ENCODE peak calls at places on chromosome 22, in eight cellular contexts. I, V, Q, D, Y, M, E and R are unnamed samples.

GRCh38 chr22:45127866-45128265 is 35.9 kb upstream of the NUP50 start:
- DNase-seq in I (no peak), V (no peak), Q (no peak), D (no peak), Y (no peak), M (no peak), E (no peak), R (no peak)

GRCh38 chr22:29205598-29206371 is at the start of gene EMID1:
- DNase-seq in I (peak; percentile 57), V (peak; percentile 54), Q (peak; percentile 76), D (no peak), Y (no peak), M (peak; percentile 37), E (peak; percentile 39), R (peak; percentile 33)

GRCh38 chr22:37610480-37611148 is 2.0 kb downstream of the GGA1 start:
- DNase-seq in I (no peak), V (no peak), Q (no peak), D (no peak), Y (peak; percentile 82), M (no peak), E (peak; percentile 33), R (no peak)

GRCh38 chr22:38315801-38316339 is 1.4 kb downstream of the CSNK1E start:
- DNase-seq in I (no peak), V (no peak), Q (no peak), D (no peak), Y (no peak), M (no peak), E (no peak), R (peak; percentile 31)

GRCh38 chr22:17780741-17781318 is 6.6 kb upstream of the BID start:
- DNase-seq in I (no peak), V (no peak), Q (no peak), D (no peak), Y (no peak), M (no peak), E (no peak), R (no peak)

GRCh38 chr22:50547231-50547851 is 1.6 kb downstream of the KLHDC7B start:
- DNase-seq in I (no peak), V (no peak), Q (no peak), D (no peak), Y (peak; percentile 50), M (no peak), E (no peak), R (no peak)

GRCh38 chr22:28799125-28799833 is 1.1 kb downstream of the XBP1 start:
- DNase-seq in I (no peak), V (peak; percentile 47), Q (no peak), D (no peak), Y (peak; percentile 64), M (no peak), E (peak; percentile 85), R (peak; percentile 49)

GRCh38 chr22:46044718-46045458 is 67.9 kb upstream of the WNT7B start:
- DNase-seq in I (no peak), V (no peak), Q (peak; percentile 46), D (no peak), Y (peak; percentile 66), M (peak; percentile 60), E (peak; percentile 43), R (no peak)

GRCh38 chr22:31425331-31426050 is 26.1 kb downstream of the DRG1 start:
- DNase-seq in I (no peak), V (no peak), Q (no peak), D (no peak), Y (no peak), M (no peak), E (no peak), R (no peak)

GRCh38 chr22:17120711-17121234 is 387 bp downstream of the TMEM121B start:
- DNase-seq in I (peak; percentile 7), V (no peak), Q (peak; percentile 64), D (no peak), Y (no peak), M (no peak), E (no peak), R (no peak)

GRCh38 chr22:16819249-16819648 is 6.0 kb downstream of the XKR3 start:
- DNase-seq in I (no peak), V (no peak), Q (no peak), D (no peak), Y (no peak), M (no peak), E (no peak), R (no peak)

GRCh38 chr22:20405291-20405930 is 11.5 kb downstream of the ZNF74 start:
- DNase-seq in I (no peak), V (no peak), Q (no peak), D (no peak), Y (no peak), M (no peak), E (no peak), R (no peak)

GRCh38 chr22:45552580-45553332 is 50.1 kb downstream of the FBLN1 start:
- DNase-seq in I (no peak), V (peak; percentile 80), Q (no peak), D (no peak), Y (peak; percentile 86), M (peak; percentile 77), E (peak; percentile 59), R (peak; percentile 84)

GRCh38 chr22:48569476-48570233 is 1258.0 kb downstream of the BRD1 start:
- DNase-seq in I (no peak), V (no peak), Q (no peak), D (no peak), Y (peak; percentile 38), M (no peak), E (no peak), R (no peak)

GRCh38 chr22:39318507-39319283 is 728 bp downstream of the RPL3 start:
- DNase-seq in I (no peak), V (no peak), Q (peak; percentile 56), D (no peak), Y (peak; percentile 54), M (no peak), E (no peak), R (no peak)

GRCh38 chr22:39317756-39318506 is 1.5 kb downstream of the RPL3 start:
- DNase-seq in I (no peak), V (no peak), Q (no peak), D (no peak), Y (no peak), M (no peak), E (no peak), R (no peak)

GRCh38 chr22:39316440-39317083 is 2.9 kb downstream of the RPL3 start:
- DNase-seq in I (peak; percentile 82), V (peak; percentile 84), Q (peak; percentile 83), D (peak; percentile 56), Y (peak; percentile 89), M (peak; percentile 61), E (peak; percentile 82), R (peak; percentile 75)

GRCh38 chr22:39315389-39315788 is 4.0 kb downstream of the RPL3 start:
- DNase-seq in I (no peak), V (no peak), Q (no peak), D (no peak), Y (no peak), M (no peak), E (no peak), R (no peak)

GRCh38 chr22:39317084-39317755 is 2.2 kb downstream of the RPL3 start:
- DNase-seq in I (no peak), V (no peak), Q (no peak), D (no peak), Y (no peak), M (no peak), E (no peak), R (no peak)
- H3K4me1 ChIP-seq in I (peaks cover 29% of the 10 kb centered on the region), V (peaks cover 11% of the 10 kb centered on the region), Q (peaks cover 15% of the 10 kb centered on the region), D (peaks cover 40% of the 10 kb centered on the region), Y (no peaks in the 10 kb centered on the region), M (peaks cover 77% of the 10 kb centered on the region), E (peaks cover 24% of the 10 kb centered on the region), R (peaks cover 9% of the 10 kb centered on the region)

GRCh38 chr22:25407859-25408229 is 156.6 kb upstream of the GRK3 start:
- DNase-seq in I (no peak), V (no peak), Q (no peak), D (no peak), Y (no peak), M (no peak), E (no peak), R (no peak)

GRCh38 chr22:25409240-25409639 is 155.2 kb upstream of the GRK3 start:
- DNase-seq in I (no peak), V (no peak), Q (no peak), D (no peak), Y (no peak), M (peak; percentile 43), E (no peak), R (no peak)

GRCh38 chr22:25413620-25414019 is 150.9 kb upstream of the GRK3 start:
- DNase-seq in I (no peak), V (no peak), Q (no peak), D (no peak), Y (no peak), M (no peak), E (no peak), R (no peak)

GRCh38 chr22:25407226-25407858 is 157.1 kb upstream of the GRK3 start:
- DNase-seq in I (no peak), V (no peak), Q (no peak), D (no peak), Y (no peak), M (no peak), E (no peak), R (no peak)

DNA sequence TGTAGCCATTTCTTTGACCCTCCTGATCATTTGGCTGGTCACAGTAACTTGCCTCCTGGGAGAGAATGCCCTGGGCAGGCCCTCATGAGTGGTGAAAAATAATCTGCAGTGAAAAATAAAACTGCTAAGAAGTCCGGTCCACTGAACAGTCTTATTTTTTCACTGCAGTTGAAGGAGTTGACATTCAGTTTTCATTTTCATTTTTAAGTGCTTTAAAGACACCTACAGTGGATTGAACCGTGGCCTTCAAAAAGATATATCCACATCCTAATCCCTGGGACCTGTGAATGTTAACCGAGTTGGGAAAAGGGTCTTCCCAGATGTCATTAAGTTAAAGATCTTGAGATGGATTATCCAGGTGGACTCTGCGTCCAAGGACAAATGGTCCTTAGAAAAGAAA is 153.6 kb upstream of the GRK3 start:
- DNase-seq in I (no peak), V (no peak), Q (no peak), D (no peak), Y (no peak), M (no peak), E (no peak), R (no peak)
- H3K4me3 ChIP-seq in I (no peak overlapping the region), V (no peak overlapping the region), Q (no peak overlapping the region), D (no peak overlapping the region), Y (no peak overlapping the region), M (no peak overlapping the region), E (no peak overlapping the region), R (no peak overlapping the region)

GRCh38 chr22:42519544-42520237 is at the start of gene RRP7A:
- DNase-seq in I (peak; percentile 73), V (peak; percentile 83), Q (peak; percentile 84), D (peak; percentile 66), Y (peak; percentile 86), M (peak; percentile 83), E (peak; percentile 75), R (peak; percentile 78)

GRCh38 chr22:42511401-42511891 is 8.2 kb downstream of the RRP7A start:
- DNase-seq in I (no peak), V (peak; percentile 52), Q (no peak), D (no peak), Y (no peak), M (no peak), E (no peak), R (no peak)

GRCh38 chr22:42520663-42521546 is 1.3 kb upstream of the RRP7A start:
- DNase-seq in I (no peak), V (no peak), Q (no peak), D (no peak), Y (no peak), M (no peak), E (no peak), R (peak; percentile 69)

GRCh38 chr22:42515896-42516295 is 3.7 kb downstream of the RRP7A start:
- DNase-seq in I (peak; percentile 42), V (peak; percentile 65), Q (no peak), D (no peak), Y (no peak), M (no peak), E (no peak), R (no peak)
- H3K36me3 ChIP-seq in I (no peaks in the 10 kb centered on the region), V (no peaks in the 10 kb centered on the region), Q (peaks cover 2% of the 10 kb centered on the region), D (peaks cover 19% of the 10 kb centered on the region), Y (no peaks in the 10 kb centered on the region), M (peaks cover 32% of the 10 kb centered on the region), E (no peaks in the 10 kb centered on the region), R (peaks cover 19% of the 10 kb centered on the region)

GRCh38 chr22:30301995-30302809 is 12.9 kb upstream of the CASTOR1 start:
- DNase-seq in I (no peak), V (no peak), Q (no peak), D (no peak), Y (peak; percentile 87), M (peak; percentile 57), E (no peak), R (peak; percentile 70)
- H3K4me1 ChIP-seq in I (peaks cover 10% of the 10 kb centered on the region), V (peaks cover 28% of the 10 kb centered on the region), Q (no peaks in the 10 kb centered on the region), D (peaks cover 78% of the 10 kb centered on the region), Y (no peaks in the 10 kb centered on the region), M (peaks cover 97% of the 10 kb centered on the region), E (peaks cover 10% of the 10 kb centered on the region), R (peaks cover 20% of the 10 kb centered on the region)